ENCODE peak calls at places on chromosomes 3 and 15, in ten cellular contexts. S is SK-N-SH, W is GM12878, N is HCT116, K is sigmoid colon, B is endothelial cell of umbilical vein, G is transverse colon, R is breast epithelium, P is suprapubic skin, O is HL-60. H is an unnamed sample.

GRCh38 chr3:19662516-19662915 is 271.5 kb downstream of the EFHB start:
- DNase-seq in S (no peak), W (no peak), N (no peak), K (no peak), B (no peak), G (no peak), R (no peak), P (no peak), O (no peak), H (no peak)

GRCh38 chr3:16119887-16120286 is 54.6 kb upstream of the GALNT15 start:
- DNase-seq in S (no peak), W (no peak), N (no peak), K (no peak), B (no peak), G (no peak), R (no peak), P (no peak), O (no peak), H (no peak)

GRCh38 chr3:197613187-197613586 is 57.4 kb upstream of the BDH1 start:
- DNase-seq in S (no peak), W (no peak), N (no peak), K (no peak), B (no peak), G (no peak), R (no peak), P (no peak), O (no peak), H (no peak)

GRCh38 chr3:99817047-99817436 is 620 bp upstream of the CMSS1 start:
- DNase-seq in S (peak), W (no peak), N (no peak), K (peak), B (no peak), G (peak), R (no peak), P (no peak), O (peak), H (no peak)

GRCh38 chr3:129205109-129205832 is 21.6 kb upstream of the CNBP start:
- DNase-seq in S (no peak), W (no peak), N (no peak), K (no peak), B (no peak), G (no peak), R (no peak), P (no peak), O (no peak), H (no peak)

GRCh38 chr3:159904455-159904854 is 84.2 kb upstream of the IL12A start:
- DNase-seq in S (no peak), W (no peak), N (no peak), K (no peak), B (no peak), G (no peak), R (no peak), P (no peak), O (no peak), H (no peak)

GRCh38 chr3:15345608-15346137 is 13.3 kb upstream of the SH3BP5 start:
- DNase-seq in S (no peak), W (peak), N (no peak), K (peak), B (no peak), G (peak), R (no peak), P (no peak), O (no peak), H (no peak)

GRCh38 chr15:96330064-96330449 is 443 bp upstream of the NR2F2 start:
- DNase-seq in S (no peak), W (no peak), N (peak), K (peak), B (peak), G (peak), R (no peak), P (no peak), O (no peak), H (no peak)

GRCh38 chr15:65595960-65596359 is 15.0 kb downstream of the INTS14 start:
- DNase-seq in S (peak), W (no peak), N (no peak), K (no peak), B (peak), G (no peak), R (no peak), P (no peak), O (no peak), H (no peak)

GRCh38 chr15:90451215-90451850 is 63.3 kb downstream of the IQGAP1 start:
- DNase-seq in S (no peak), W (no peak), N (no peak), K (no peak), B (no peak), G (no peak), R (no peak), P (no peak), O (no peak), H (no peak)

GRCh38 chr15:24954783-24955548 is at the start of the genes SNRPN and SNURF:
- DNase-seq in S (peak), W (peak), N (no peak), K (peak), B (peak), G (peak), R (peak), P (peak), O (peak), H (no peak)

GRCh38 chr3:156674911-156675743 is 737 bp downstream of the TIPARP start:
- DNase-seq in S (peak), W (no peak), N (no peak), K (peak), B (peak), G (peak), R (peak), P (peak), O (no peak), H (no peak)

GRCh38 chr3:141402476-141403171 is 34.3 kb downstream of the ZBTB38 start:
- DNase-seq in S (peak), W (no peak), N (no peak), K (peak), B (peak), G (peak), R (peak), P (peak), O (no peak), H (no peak)

GRCh38 chr3:71972031-71972430 is 187.1 kb upstream of the PROK2 start:
- DNase-seq in S (no peak), W (no peak), N (no peak), K (no peak), B (no peak), G (no peak), R (peak), P (no peak), O (no peak), H (no peak)

GRCh38 chr3:148955544-148956346 is 35.6 kb upstream of the GYG1 start:
- DNase-seq in S (peak), W (no peak), N (peak), K (peak), B (peak), G (peak), R (peak), P (no peak), O (no peak), H (no peak)

GRCh38 chr15:86382341-86382740 is 302.7 kb downstream of the AGBL1 start:
- DNase-seq in S (no peak), W (no peak), N (no peak), K (no peak), B (no peak), G (no peak), R (no peak), P (no peak), O (no peak), H (no peak)

GRCh38 chr3:69458798-69459197 is 72.9 kb upstream of the FRMD4B start:
- DNase-seq in S (no peak), W (no peak), N (no peak), K (no peak), B (peak), G (no peak), R (no peak), P (no peak), O (no peak), H (no peak)

GRCh38 chr3:172751188-172751571 is 654 bp downstream of the ECT2 start:
- DNase-seq in S (peak), W (no peak), N (no peak), K (no peak), B (peak), G (no peak), R (no peak), P (no peak), O (peak), H (no peak)

GRCh38 chr3:141337523-141337854 is 30.8 kb upstream of the ZBTB38 start:
- DNase-seq in S (no peak), W (no peak), N (no peak), K (no peak), B (peak), G (no peak), R (no peak), P (no peak), O (no peak), H (no peak)

GRCh38 chr3:65751123-65751700 is 287.5 kb downstream of the MAGI1 start:
- DNase-seq in S (peak), W (no peak), N (peak), K (no peak), B (peak), G (peak), R (no peak), P (no peak), O (no peak), H (no peak)

GRCh38 chr3:114092151-114093000 is 35.8 kb downstream of the QTRT2 start:
- DNase-seq in S (no peak), W (no peak), N (no peak), K (no peak), B (peak), G (no peak), R (no peak), P (no peak), O (peak), H (no peak)

GRCh38 chr15:74631935-74632560 is 16.4 kb downstream of the CLK3 start:
- DNase-seq in S (peak), W (no peak), N (no peak), K (no peak), B (peak), G (peak), R (no peak), P (no peak), O (no peak), H (no peak)

GRCh38 chr15:67501836-67502461 is 19.0 kb upstream of the C15orf61 start:
- DNase-seq in S (no peak), W (no peak), N (no peak), K (no peak), B (peak), G (no peak), R (no peak), P (no peak), O (no peak), H (no peak)

GRCh38 chr3:196192036-196193001 is 18.9 kb downstream of the ZDHHC19 start:
- DNase-seq in S (peak), W (peak), N (no peak), K (no peak), B (no peak), G (peak), R (no peak), P (no peak), O (no peak), H (no peak)

GRCh38 chr3:123026551-123027291 is 842 bp downstream of the SEMA5B start:
- DNase-seq in S (peak), W (no peak), N (no peak), K (peak), B (no peak), G (peak), R (no peak), P (peak), O (no peak), H (no peak)

GRCh38 chr3:60809857-60810256 is 441.4 kb downstream of the FHIT start:
- DNase-seq in S (no peak), W (no peak), N (no peak), K (no peak), B (no peak), G (no peak), R (no peak), P (no peak), O (peak), H (no peak)

GRCh38 chr15:100689500-100689899 is 87.1 kb downstream of the ASB7 start:
- DNase-seq in S (no peak), W (no peak), N (no peak), K (no peak), B (no peak), G (no peak), R (no peak), P (no peak), O (no peak), H (peak)

GRCh38 chr15:100686021-100686724 is 83.8 kb downstream of the ASB7 start:
- DNase-seq in S (no peak), W (no peak), N (no peak), K (peak), B (no peak), G (no peak), R (no peak), P (peak), O (no peak), H (peak)

GRCh38 chr15:100688549-100689120 is 86.2 kb downstream of the ASB7 start:
- DNase-seq in S (no peak), W (no peak), N (no peak), K (no peak), B (no peak), G (no peak), R (no peak), P (no peak), O (no peak), H (peak)

GRCh38 chr15:100686725-100687488 is 84.5 kb downstream of the ASB7 start:
- DNase-seq in S (no peak), W (no peak), N (no peak), K (no peak), B (no peak), G (no peak), R (no peak), P (no peak), O (no peak), H (peak)

GRCh38 chr15:100687532-100688215 is 85.3 kb downstream of the ASB7 start:
- DNase-seq in S (no peak), W (no peak), N (no peak), K (peak), B (no peak), G (no peak), R (no peak), P (no peak), O (no peak), H (peak)
- TF ChIP-seq POLR2AphosphoS5 in S (no peak), W (no peak), N (no peak), K (peak), B (no peak), G (no peak), R (no peak), P (no peak), O (no peak), H (peak)

GRCh38 chr15:51874751-51875644 is 45.5 kb downstream of the TMOD3 start:
- DNase-seq in S (no peak), W (no peak), N (peak), K (peak), B (peak), G (peak), R (no peak), P (no peak), O (no peak), H (no peak)
- H3K4me3 ChIP-seq in S (peak), W (no peak), N (peak), K (no peak), B (no peak), G (no peak), R (no peak), P (no peak), O (no peak), H (no peak)

GRCh38 chr3:135514064-135514455 is 451.5 kb upstream of the PPP2R3A start:
- DNase-seq in S (no peak), W (no peak), N (no peak), K (no peak), B (no peak), G (no peak), R (no peak), P (no peak), O (no peak), H (peak)

GRCh38 chr3:135513106-135514063 is 452.1 kb upstream of the PPP2R3A start:
- DNase-seq in S (no peak), W (no peak), N (peak), K (no peak), B (no peak), G (no peak), R (no peak), P (no peak), O (no peak), H (peak)

GRCh38 chr3:135516143-135516542 is 449.4 kb upstream of the PPP2R3A start:
- DNase-seq in S (peak), W (no peak), N (peak), K (no peak), B (no peak), G (no peak), R (no peak), P (no peak), O (no peak), H (peak)
- TF ChIP-seq CTCF in S (peak), W (no peak), N (peak), K (no peak), B (no peak), G (no peak), R (no peak), P (no peak), O (no peak), H (no peak)

GRCh38 chr15:22952826-22953579 is 27.2 kb downstream of the CYFIP1 start:
- DNase-seq in S (no peak), W (no peak), N (no peak), K (peak), B (no peak), G (no peak), R (no peak), P (no peak), O (no peak), H (no peak)
- TF ChIP-seq POLR2AphosphoS5 in S (no peak), W (no peak), N (no peak), K (no peak), B (no peak), G (no peak), R (no peak), P (no peak), O (no peak), H (no peak)

GRCh38 chr3:138761002-138761401 is 73.7 kb downstream of the PIK3CB start:
- DNase-seq in S (no peak), W (no peak), N (no peak), K (no peak), B (no peak), G (no peak), R (no peak), P (no peak), O (no peak), H (no peak)
- H3K4me3 ChIP-seq in S (no peak), W (no peak), N (no peak), K (no peak), B (no peak), G (no peak), R (no peak), P (no peak), O (no peak), H (no peak)

GRCh38 chr3:67819447-67819846 is 165.0 kb upstream of the SUCLG2 start:
- DNase-seq in S (no peak), W (no peak), N (no peak), K (no peak), B (no peak), G (no peak), R (no peak), P (no peak), O (no peak), H (no peak)
- TF ChIP-seq CTCF in S (peak), W (peak), N (peak), K (peak), B (no peak), G (peak), R (no peak), P (no peak), O (no peak), H (no peak)

GRCh38 chr3:152279474-152279873 is 10.7 kb downstream of the MBNL1 start:
- DNase-seq in S (no peak), W (no peak), N (no peak), K (no peak), B (no peak), G (no peak), R (no peak), P (no peak), O (no peak), H (no peak)

GRCh38 chr3:152278674-152279427 is 10.1 kb downstream of the MBNL1 start:
- DNase-seq in S (no peak), W (no peak), N (no peak), K (no peak), B (no peak), G (no peak), R (no peak), P (no peak), O (no peak), H (no peak)

GRCh38 chr3:152277198-152277597 is 8.5 kb downstream of the MBNL1 start:
- DNase-seq in S (no peak), W (no peak), N (no peak), K (no peak), B (no peak), G (no peak), R (no peak), P (no peak), O (no peak), H (no peak)

GRCh38 chr3:152280539-152280938 is 11.8 kb downstream of the MBNL1 start:
- DNase-seq in S (no peak), W (no peak), N (no peak), K (no peak), B (no peak), G (no peak), R (no peak), P (no peak), O (no peak), H (no peak)

GRCh38 chr3:152276688-152277087 is 8.0 kb downstream of the MBNL1 start:
- DNase-seq in S (no peak), W (no peak), N (no peak), K (no peak), B (no peak), G (no peak), R (no peak), P (no peak), O (no peak), H (no peak)
- TF ChIP-seq POLR2AphosphoS5 in S (no peak), W (no peak), N (no peak), K (no peak), B (no peak), G (no peak), R (no peak), P (no peak), O (no peak), H (no peak)

DNA sequence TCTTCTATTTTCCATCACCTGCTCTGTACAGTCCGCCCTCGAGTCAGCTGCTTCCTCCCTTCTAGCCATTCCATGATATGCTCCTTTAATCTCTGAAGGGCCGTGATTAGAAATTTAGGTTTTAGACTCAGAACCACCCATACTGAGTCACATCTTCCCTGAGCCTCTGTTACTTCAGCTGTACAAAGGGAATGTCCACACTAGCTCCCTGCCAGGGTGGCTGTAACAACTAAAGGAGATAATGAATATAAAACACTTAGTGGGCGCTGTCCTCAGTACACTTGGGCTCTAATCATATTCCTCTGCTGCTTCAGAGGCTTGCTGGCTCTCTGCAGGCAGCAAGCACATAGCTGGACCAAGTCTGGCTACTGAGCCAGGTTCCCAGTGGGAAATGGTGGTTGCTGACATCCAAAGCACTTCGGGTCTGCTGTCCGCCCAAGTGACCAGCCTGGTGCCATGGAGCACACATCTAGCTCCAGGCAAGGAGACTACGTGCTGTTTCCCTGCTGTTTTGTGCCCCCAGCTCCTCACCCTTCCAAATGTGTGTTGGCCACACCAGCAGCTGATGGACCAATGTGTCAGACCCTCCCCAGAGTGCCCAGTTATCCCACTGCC is 901 bp upstream of the CHST14 start:
- DNase-seq in S (peak), W (no peak), N (no peak), K (no peak), B (no peak), G (no peak), R (no peak), P (no peak), O (no peak), H (no peak)
- H3K4me3 ChIP-seq in S (peak), W (peak), N (no peak), K (peak), B (no peak), G (no peak), R (peak), P (peak), O (no peak), H (peak)

DNA sequence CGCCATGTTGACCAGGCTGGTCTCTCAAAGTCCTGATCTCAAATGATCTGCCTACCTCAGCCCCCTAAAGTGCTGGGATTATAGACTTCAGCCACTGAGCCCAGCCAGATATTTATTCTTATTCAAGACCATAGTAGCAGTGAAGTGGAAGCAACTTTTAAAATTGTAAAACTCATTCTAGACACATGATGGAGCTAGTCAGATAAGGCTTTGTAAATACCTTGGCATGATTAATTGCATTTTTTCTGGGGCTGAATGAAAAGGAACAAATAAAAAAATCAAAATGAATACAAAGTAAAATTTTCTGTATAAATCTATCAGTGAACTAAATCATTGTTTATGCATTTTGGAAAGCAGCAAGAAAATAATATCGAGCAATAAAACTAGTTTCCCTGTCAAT is 4.1 kb upstream of the MYO1E start:
- DNase-seq in S (no peak), W (no peak), N (no peak), K (no peak), B (peak), G (no peak), R (no peak), P (no peak), O (no peak), H (no peak)
- TF ChIP-seq CTCF in S (peak), W (peak), N (no peak), K (no peak), B (no peak), G (no peak), R (no peak), P (no peak), O (no peak), H (no peak)

DNA sequence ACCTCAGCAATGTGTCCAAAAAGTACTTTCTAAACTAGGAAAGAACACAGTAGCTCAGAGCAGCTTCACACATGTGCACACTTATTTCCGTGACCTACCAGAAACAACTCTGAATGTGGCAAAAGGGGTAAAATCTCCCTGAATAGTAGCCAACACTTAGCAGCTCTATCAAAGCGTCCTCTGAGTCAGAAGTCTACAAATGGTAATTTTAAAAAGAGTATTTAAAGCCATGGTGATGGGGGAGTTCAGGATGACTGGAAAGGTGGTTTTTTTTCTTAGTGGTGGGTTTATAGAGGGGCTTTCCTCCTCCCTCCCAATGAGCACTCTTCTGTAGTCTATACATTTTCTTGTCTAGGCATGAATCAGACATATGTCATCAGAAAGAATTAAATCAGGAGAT is 223.8 kb upstream of the PRICKLE2 start:
- DNase-seq in S (no peak), W (peak), N (no peak), K (no peak), B (no peak), G (no peak), R (no peak), P (no peak), O (no peak), H (no peak)
- TF ChIP-seq POLR2AphosphoS5 in S (no peak), W (no peak), N (no peak), K (no peak), B (no peak), G (no peak), R (no peak), P (no peak), O (no peak), H (no peak)

H was measured in esophagus muscularis mucosa.